ENCODE peak calls at places on chromosome 22, in five cellular contexts. O, Q, A, E and C are unnamed samples.

GRCh38 chr22:50529416-50530279 is at the start of gene TYMP:
- DNase-seq in O (peak), Q (no peak), A (peak), E (peak), C (no peak)

GRCh38 chr22:50318356-50318697 is 8.5 kb downstream of the DENND6B start:
- DNase-seq in O (no peak), Q (no peak), A (no peak), E (no peak), C (no peak)

GRCh38 chr22:30424471-30425326 is 869 bp upstream of the MTFP1 start:
- DNase-seq in O (no peak), Q (no peak), A (peak), E (no peak), C (no peak)

GRCh38 chr22:49295851-49296560 is 531.7 kb downstream of the BRD1 start:
- DNase-seq in O (no peak), Q (no peak), A (peak), E (no peak), C (no peak)

GRCh38 chr22:26106412-26106811 is 62.9 kb upstream of the SEZ6L start:
- DNase-seq in O (no peak), Q (no peak), A (no peak), E (no peak), C (no peak)

GRCh38 chr22:50505276-50505775 is 2.2 kb downstream of the LMF2 start:
- DNase-seq in O (no peak), Q (no peak), A (no peak), E (no peak), C (no peak)

GRCh38 chr22:30701872-30702271 is 7.2 kb downstream of the OSBP2 start:
- DNase-seq in O (no peak), Q (peak), A (no peak), E (peak), C (no peak)

GRCh38 chr22:24965822-24966626 is 13.5 kb downstream of the KIAA1671 start:
- DNase-seq in O (peak), Q (peak), A (no peak), E (no peak), C (no peak)

GRCh38 chr22:17570851-17571631 is 7.7 kb downstream of the SLC25A18 start:
- DNase-seq in O (peak), Q (peak), A (peak), E (peak), C (peak)

GRCh38 chr22:22042009-22042408 is 59.4 kb upstream of the TOP3B start:
- DNase-seq in O (no peak), Q (no peak), A (no peak), E (no peak), C (no peak)

GRCh38 chr22:28910575-28911278 is 27.4 kb downstream of the ZNRF3 start:
- DNase-seq in O (no peak), Q (no peak), A (no peak), E (no peak), C (no peak)

GRCh38 chr22:21896951-21897513 is 29.6 kb upstream of the MAPK1 start:
- DNase-seq in O (no peak), Q (no peak), A (no peak), E (no peak), C (no peak)

GRCh38 chr22:41531422-41531727 is 12.9 kb downstream of the POLR3H start:
- DNase-seq in O (no peak), Q (no peak), A (no peak), E (no peak), C (no peak)

GRCh38 chr22:17109113-17109865 is 11.9 kb downstream of the TMEM121B start:
- DNase-seq in O (no peak), Q (no peak), A (no peak), E (no peak), C (no peak)

GRCh38 chr22:47209547-47210023 is 447.1 kb downstream of the TBC1D22A start:
- DNase-seq in O (no peak), Q (no peak), A (peak), E (no peak), C (no peak)

GRCh38 chr22:47570300-47570685 is 807.8 kb downstream of the TBC1D22A start:
- DNase-seq in O (no peak), Q (no peak), A (no peak), E (no peak), C (no peak)

GRCh38 chr22:48755332-48755949 is 1072.2 kb downstream of the BRD1 start:
- DNase-seq in O (no peak), Q (no peak), A (peak), E (no peak), C (no peak)

GRCh38 chr22:19291580-19292261 is at the start of gene CLTCL1:
- DNase-seq in O (peak), Q (peak), A (peak), E (peak), C (peak)

GRCh38 chr22:46688949-46689348 is 49.1 kb downstream of the CERK start:
- DNase-seq in O (peak), Q (no peak), A (no peak), E (no peak), C (no peak)

GRCh38 chr22:29570456-29570855 is 10.5 kb downstream of the NIPSNAP1 start:
- DNase-seq in O (no peak), Q (no peak), A (no peak), E (no peak), C (no peak)

GRCh38 chr22:43385770-43386641 is 25.8 kb upstream of the MPPED1 start:
- DNase-seq in O (peak), Q (peak), A (peak), E (peak), C (peak)

GRCh38 chr22:46576556-46577351 is 39.3 kb upstream of the CELSR1 start:
- DNase-seq in O (peak), Q (no peak), A (peak), E (peak), C (no peak)

GRCh38 chr22:43867839-43868652 is 5.7 kb upstream of the SULT4A1 start:
- DNase-seq in O (peak), Q (peak), A (peak), E (peak), C (peak)

GRCh38 chr22:49536571-49537131 is 291.0 kb downstream of the BRD1 start:
- DNase-seq in O (no peak), Q (no peak), A (peak), E (no peak), C (no peak)

GRCh38 chr22:27573280-27573711 is 228.3 kb downstream of the MN1 start:
- DNase-seq in O (no peak), Q (no peak), A (no peak), E (no peak), C (no peak)
- TF ChIP-seq CTCF in O (no peak), Q (no peak), A (no peak), E (no peak), C (no peak)

DNA sequence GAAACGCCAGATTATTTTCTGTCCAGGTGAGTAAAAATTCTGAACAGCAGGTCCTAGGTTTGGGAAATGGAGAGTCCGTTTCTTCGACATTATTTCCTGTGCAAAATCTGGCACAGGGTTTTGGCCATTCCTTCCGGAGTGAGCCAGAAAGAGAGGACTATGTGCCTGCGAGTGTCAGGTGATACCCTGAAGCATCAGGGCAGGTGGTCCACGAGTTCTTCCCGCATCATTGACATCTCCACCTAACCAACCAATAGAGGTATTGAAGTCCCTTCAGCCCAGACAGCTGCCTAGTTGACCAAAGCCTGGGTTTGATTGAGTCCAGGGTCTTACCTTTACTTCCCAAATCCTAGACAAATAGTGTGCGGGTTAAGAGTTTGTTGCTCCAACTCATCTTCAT is 808 bp downstream of the SNAP29 start:
- DNase-seq in O (no peak), Q (no peak), A (no peak), E (no peak), C (no peak)
- H3K4me3 ChIP-seq in O (peak), Q (peak), A (peak), E (peak), C (peak)

DNA sequence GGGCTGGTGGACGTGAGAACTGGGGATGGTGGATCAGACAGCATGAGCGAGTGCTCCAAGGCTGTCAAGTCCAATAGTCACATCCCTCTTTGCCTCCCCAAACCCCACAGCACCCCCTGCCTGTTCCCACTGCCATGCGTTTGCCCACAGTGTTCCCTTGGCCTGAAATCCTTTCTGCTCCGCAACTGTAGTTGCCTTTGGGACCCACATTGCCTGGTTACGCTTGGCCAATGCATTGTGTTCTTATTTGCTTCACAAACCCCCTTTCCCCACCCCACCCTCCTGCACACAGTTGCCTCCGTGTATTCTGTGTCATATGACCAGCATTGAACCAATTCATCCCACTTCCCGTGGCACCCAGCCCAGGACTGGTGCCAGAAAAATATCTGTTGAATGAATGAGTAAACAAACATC is 2.1 kb upstream of the KIAA0930 start:
- DNase-seq in O (peak), Q (no peak), A (no peak), E (no peak), C (no peak)
- TF ChIP-seq CTCF in O (no peak), Q (peak), A (peak), E (no peak), C (no peak)

DNA sequence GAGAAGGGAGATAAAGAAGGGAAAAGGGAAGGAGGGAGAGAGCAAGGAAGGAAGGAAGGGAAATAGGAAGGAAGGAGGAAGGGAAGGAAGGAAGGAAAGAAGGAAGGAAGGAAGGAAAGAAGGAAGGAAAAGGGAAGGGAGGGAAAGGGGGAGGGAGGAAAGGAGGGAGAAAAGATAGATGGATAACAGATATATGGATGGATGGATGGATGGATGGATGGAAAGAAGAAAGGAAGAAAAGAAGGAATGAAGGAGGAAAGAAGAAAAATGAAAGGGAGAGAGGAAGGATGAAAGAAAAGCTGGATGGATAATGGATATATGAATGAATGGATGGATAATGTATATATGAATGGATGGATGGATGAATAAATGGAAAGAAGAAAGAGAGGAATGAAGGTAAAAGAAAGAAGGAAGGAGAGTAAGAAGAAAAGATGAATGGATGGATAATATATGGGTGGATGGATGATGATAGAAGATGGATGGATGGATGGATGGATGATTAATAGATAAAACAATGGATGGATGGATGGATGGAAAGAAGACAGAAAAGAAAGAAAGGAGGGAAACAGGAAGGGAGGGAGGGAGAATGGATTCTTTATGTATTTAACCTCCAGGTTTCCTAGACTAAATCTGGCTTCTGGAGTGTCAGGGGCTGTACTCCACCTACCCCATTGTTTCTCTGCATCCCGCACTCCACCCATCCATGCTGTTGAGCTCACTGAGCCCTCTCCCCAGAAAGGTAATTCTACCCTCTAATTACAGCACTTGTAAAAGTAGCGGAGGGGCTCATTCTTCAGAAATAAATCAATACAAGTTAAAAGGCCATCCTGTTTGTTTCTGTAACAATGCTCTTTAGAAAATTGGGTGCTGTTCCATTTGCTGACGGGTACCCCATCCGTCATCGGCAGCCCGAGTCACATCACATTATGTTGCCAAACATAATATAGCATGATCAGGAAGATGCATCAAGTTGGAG is 506.1 kb downstream of the MIAT start:
- DNase-seq in O (no peak), Q (no peak), A (no peak), E (no peak), C (no peak)
- H3K4me3 ChIP-seq in O (no peak), Q (no peak), A (no peak), E (no peak), C (no peak)

GRCh38 chr22:40193429-40194421 is 16.0 kb downstream of the TNRC6B start:
- DNase-seq in O (no peak), Q (peak), A (peak), E (peak), C (no peak)
- TF ChIP-seq CTCF in O (peak), Q (peak), A (peak), E (peak), C (peak)

GRCh38 chr22:36763576-36763975 is 12.3 kb downstream of the IFT27 start:
- DNase-seq in O (no peak), Q (no peak), A (peak), E (no peak), C (no peak)
- H3K4me3 ChIP-seq in O (no peak), Q (no peak), A (no peak), E (no peak), C (no peak)

DNA sequence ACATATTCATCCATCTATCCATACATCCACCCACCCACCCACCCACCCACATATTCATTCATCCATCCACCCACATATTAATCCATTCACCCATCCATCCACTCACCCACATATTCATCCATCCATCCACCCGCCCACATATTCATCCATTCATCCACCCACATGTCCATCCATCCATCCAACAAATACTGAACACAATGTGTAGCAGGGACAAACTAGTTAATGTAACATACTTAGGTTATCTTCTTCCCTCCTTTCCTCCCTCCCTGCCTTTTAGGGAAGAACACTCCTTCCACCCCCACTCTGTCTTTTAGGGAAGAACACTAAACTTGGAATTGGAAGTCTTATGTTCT is 39.4 kb downstream of the MCM5 start:
- DNase-seq in O (no peak), Q (no peak), A (no peak), E (no peak), C (no peak)
- TF ChIP-seq CTCF in O (no peak), Q (no peak), A (no peak), E (no peak), C (no peak)

GRCh38 chr22:23522642-23523251 is 57.3 kb downstream of the IGLL1 start:
- DNase-seq in O (no peak), Q (peak), A (no peak), E (no peak), C (no peak)
- H3K4me3 ChIP-seq in O (peak), Q (no peak), A (no peak), E (peak), C (no peak)

GRCh38 chr22:38302906-38303305 is 14.3 kb downstream of the CSNK1E start:
- DNase-seq in O (no peak), Q (no peak), A (no peak), E (no peak), C (no peak)

GRCh38 chr22:38299758-38300157 is 17.5 kb downstream of the CSNK1E start:
- DNase-seq in O (no peak), Q (no peak), A (no peak), E (no peak), C (no peak)

GRCh38 chr22:38298312-38299000 is 18.8 kb downstream of the CSNK1E start:
- DNase-seq in O (no peak), Q (peak), A (peak), E (peak), C (peak)

GRCh38 chr22:38299001-38299651 is 18.1 kb downstream of the CSNK1E start:
- DNase-seq in O (no peak), Q (no peak), A (no peak), E (no peak), C (no peak)

GRCh38 chr22:38300197-38300945 is 16.9 kb downstream of the CSNK1E start:
- DNase-seq in O (no peak), Q (no peak), A (no peak), E (no peak), C (no peak)
- TF ChIP-seq CTCF in O (no peak), Q (no peak), A (no peak), E (no peak), C (no peak)